ENCODE peak calls at places on chromosome 4, in five cellular contexts. R is Daoy; V is Right ventricle myocardium superior; L is stimulated activated CD4-positive, alpha-beta T cell treated with anti-CD3 and anti-CD28 coated beads, Interleukin-4, amount 100 ng/mL, for 1 hour; C is GM12878. K is an unnamed sample.

GRCh38 chr4:173242466-173243250 is 74.0 kb downstream of the GALNT7 start:
- DNase-seq in C (no peak), V (no peak), R (no peak), L (no peak), K (no peak)

GRCh38 chr4:123110685-123111084 is 188.3 kb upstream of the NUDT6 start:
- DNase-seq in V (no peak), C (no peak), R (no peak), L (no peak), K (no peak)

GRCh38 chr4:73533515-73534422 is 52.2 kb downstream of the AFM start:
- DNase-seq in C (no peak), R (no peak), L (no peak), V (no peak), K (no peak)

GRCh38 chr4:17577660-17578481 is 873 bp downstream of the LAP3 start:
- DNase-seq in R (peak), C (no peak), L (peak), V (peak), K (peak)

GRCh38 chr4:1279253-1279652 is 10.4 kb upstream of the MAEA start:
- DNase-seq in V (no peak), L (no peak), C (no peak), R (no peak), K (no peak)

GRCh38 chr4:154427149-154427548 is 64.5 kb downstream of the DCHS2 start:
- DNase-seq in C (no peak), L (no peak), V (no peak), R (no peak), K (no peak)

GRCh38 chr4:176902710-176903323 is 110.1 kb upstream of the VEGFC start:
- DNase-seq in R (peak), C (peak), L (no peak), V (no peak), K (no peak)

GRCh38 chr4:71300964-71301363 is 37.9 kb upstream of the SLC4A4 start:
- DNase-seq in R (no peak), V (no peak), C (no peak), L (no peak), K (peak)

GRCh38 chr4:30821891-30822612 is 101.9 kb downstream of the PCDH7 start:
- DNase-seq in L (no peak), V (no peak), C (no peak), R (no peak), K (no peak)

GRCh38 chr4:152415980-152416379 is 119.9 kb downstream of the FBXW7 start:
- DNase-seq in C (no peak), V (no peak), R (peak), L (no peak), K (no peak)

GRCh38 chr4:115356176-115356575 is 242.8 kb upstream of the NDST4 start:
- DNase-seq in R (no peak), C (no peak), V (no peak), L (no peak), K (no peak)

GRCh38 chr4:145545538-145546224 is 64.0 kb downstream of the SMAD1 start:
- DNase-seq in R (peak), C (no peak), V (no peak), L (no peak), K (no peak)

GRCh38 chr4:168737441-168738176 is 240.8 kb downstream of the PALLD start:
- DNase-seq in V (no peak), L (no peak), R (no peak), C (no peak), K (no peak)

GRCh38 chr4:77599378-77599777 is 6.2 kb upstream of the CXCL13 start:
- DNase-seq in R (peak), C (no peak), L (no peak), V (no peak), K (no peak)

GRCh38 chr4:175273995-175274753 is 356.0 kb downstream of the ADAM29 start:
- DNase-seq in R (no peak), L (no peak), V (no peak), C (no peak), K (no peak)

GRCh38 chr4:3227878-3228675 is 20.9 kb upstream of the MSANTD1 start:
- DNase-seq in C (no peak), L (no peak), V (peak), R (no peak), K (peak)

GRCh38 chr4:25585901-25586523 is 69.6 kb upstream of the SLC34A2 start:
- DNase-seq in R (no peak), V (no peak), C (no peak), L (no peak), K (no peak)

GRCh38 chr4:100177855-100178254 is 12.4 kb downstream of the DDIT4L start:
- DNase-seq in V (no peak), L (no peak), R (no peak), C (no peak), K (no peak)

GRCh38 chr4:889516-889915 is 42.6 kb downstream of the GAK start:
- DNase-seq in L (no peak), R (no peak), V (no peak), C (no peak), K (no peak)

GRCh38 chr4:88054229-88054628 is 46.8 kb downstream of the PKD2 start:
- DNase-seq in L (no peak), C (no peak), R (no peak), V (no peak), K (no peak)

GRCh38 chr4:186593587-186593973 is 38.2 kb upstream of the MTNR1A start:
- DNase-seq in C (no peak), V (no peak), L (no peak), R (no peak), K (no peak)

GRCh38 chr4:16967722-16968121 is 69.3 kb upstream of the LDB2 start:
- DNase-seq in R (no peak), L (no peak), C (no peak), V (peak), K (no peak)

GRCh38 chr4:164304861-164305260 is 449.1 kb upstream of the SMIM31 start:
- DNase-seq in C (no peak), V (no peak), L (no peak), R (no peak), K (no peak)

GRCh38 chr4:41504167-41504566 is 33.8 kb upstream of the LIMCH1 start:
- DNase-seq in C (no peak), L (no peak), R (no peak), V (no peak), K (no peak)

GRCh38 chr4:85565761-85566480 is 91.0 kb downstream of the ARHGAP24 start:
- DNase-seq in V (no peak), R (no peak), C (peak), L (no peak), K (no peak)

GRCh38 chr4:76738081-76738931 is 159.6 kb downstream of the SOWAHB start:
- DNase-seq in C (peak), V (no peak), R (no peak), L (no peak), K (no peak)

GRCh38 chr4:78864405-78865024 is 74.7 kb downstream of the PAQR3 start:
- DNase-seq in V (no peak), L (no peak), C (peak), R (peak), K (no peak)

GRCh38 chr4:87150498-87151261 is 69.7 kb downstream of the KLHL8 start:
- DNase-seq in L (no peak), C (peak), R (peak), V (no peak), K (peak)

GRCh38 chr4:102338405-102338804 is 6.9 kb downstream of the SLC39A8 start:
- DNase-seq in C (no peak), R (no peak), L (no peak), V (no peak), K (no peak)